ENCODE peak calls at places on chromosomes 13 and 19, in nine cellular contexts. One of them, this sample, is unnamed.

GRCh38 chr19:52896431-52897148 is 845 bp downstream of the ZNF320 start:
- DNase-seq in WTC11: peak
- DNase-seq in NCI-H774: peak
- DNase-seq in EH: peak
- DNase-seq in NT2/D1: no peak
- DNase-seq in stimulated activated CD4-positive, alpha-beta T cell treated with anti-CD3 and anti-CD28 coated beads, TNF-alpha, amount 100 ng/mL, for 48 hours: no peak
- DNase-seq in cardiac muscle cell: peak
- DNase-seq in activated CD8-positive, alpha-beta memory T cell treated with anti-CD3 and anti-CD28 coated beads, Interleukin-2, amount 50 U/mL, for 4 hours: no peak
- DNase-seq in NCI-H2081: peak
- DNase-seq in this sample: peak

GRCh38 chr13:61797397-61797796 is 381.7 kb upstream of the PCDH20 start:
- DNase-seq in WTC11: no peak
- DNase-seq in NCI-H774: no peak
- DNase-seq in EH: no peak
- DNase-seq in NT2/D1: no peak
- DNase-seq in stimulated activated CD4-positive, alpha-beta T cell treated with anti-CD3 and anti-CD28 coated beads, TNF-alpha, amount 100 ng/mL, for 48 hours: no peak
- DNase-seq in cardiac muscle cell: no peak
- DNase-seq in activated CD8-positive, alpha-beta memory T cell treated with anti-CD3 and anti-CD28 coated beads, Interleukin-2, amount 50 U/mL, for 4 hours: no peak
- DNase-seq in NCI-H2081: no peak
- DNase-seq in this sample: no peak

GRCh38 chr13:41548870-41549269 is 91.5 kb downstream of the RGCC start:
- DNase-seq in WTC11: no peak
- DNase-seq in NCI-H774: no peak
- DNase-seq in EH: no peak
- DNase-seq in NT2/D1: no peak
- DNase-seq in stimulated activated CD4-positive, alpha-beta T cell treated with anti-CD3 and anti-CD28 coated beads, TNF-alpha, amount 100 ng/mL, for 48 hours: no peak
- DNase-seq in cardiac muscle cell: no peak
- DNase-seq in activated CD8-positive, alpha-beta memory T cell treated with anti-CD3 and anti-CD28 coated beads, Interleukin-2, amount 50 U/mL, for 4 hours: no peak
- DNase-seq in NCI-H2081: no peak
- DNase-seq in this sample: no peak

GRCh38 chr13:39148513-39148961 is 110.3 kb downstream of the NHLRC3 start:
- DNase-seq in WTC11: no peak
- DNase-seq in NCI-H774: peak
- DNase-seq in EH: peak
- DNase-seq in NT2/D1: no peak
- DNase-seq in stimulated activated CD4-positive, alpha-beta T cell treated with anti-CD3 and anti-CD28 coated beads, TNF-alpha, amount 100 ng/mL, for 48 hours: peak
- DNase-seq in cardiac muscle cell: peak
- DNase-seq in activated CD8-positive, alpha-beta memory T cell treated with anti-CD3 and anti-CD28 coated beads, Interleukin-2, amount 50 U/mL, for 4 hours: no peak
- DNase-seq in NCI-H2081: peak
- DNase-seq in this sample: peak

GRCh38 chr13:37587236-37587635 is 11.3 kb downstream of the POSTN start:
- DNase-seq in WTC11: no peak
- DNase-seq in NCI-H774: no peak
- DNase-seq in EH: no peak
- DNase-seq in NT2/D1: no peak
- DNase-seq in stimulated activated CD4-positive, alpha-beta T cell treated with anti-CD3 and anti-CD28 coated beads, TNF-alpha, amount 100 ng/mL, for 48 hours: no peak
- DNase-seq in cardiac muscle cell: peak
- DNase-seq in activated CD8-positive, alpha-beta memory T cell treated with anti-CD3 and anti-CD28 coated beads, Interleukin-2, amount 50 U/mL, for 4 hours: no peak
- DNase-seq in NCI-H2081: no peak
- DNase-seq in this sample: no peak

GRCh38 chr19:5507056-5507624 is 51.9 kb downstream of the ZNRF4 start:
- DNase-seq in WTC11: no peak
- DNase-seq in NCI-H774: no peak
- DNase-seq in EH: no peak
- DNase-seq in NT2/D1: no peak
- DNase-seq in stimulated activated CD4-positive, alpha-beta T cell treated with anti-CD3 and anti-CD28 coated beads, TNF-alpha, amount 100 ng/mL, for 48 hours: no peak
- DNase-seq in cardiac muscle cell: no peak
- DNase-seq in activated CD8-positive, alpha-beta memory T cell treated with anti-CD3 and anti-CD28 coated beads, Interleukin-2, amount 50 U/mL, for 4 hours: no peak
- DNase-seq in NCI-H2081: no peak
- DNase-seq in this sample: no peak

GRCh38 chr19:6394831-6395230 is 1.9 kb upstream of the GTF2F1 start:
- DNase-seq in WTC11: no peak
- DNase-seq in NCI-H774: no peak
- DNase-seq in EH: no peak
- DNase-seq in NT2/D1: no peak
- DNase-seq in stimulated activated CD4-positive, alpha-beta T cell treated with anti-CD3 and anti-CD28 coated beads, TNF-alpha, amount 100 ng/mL, for 48 hours: no peak
- DNase-seq in cardiac muscle cell: no peak
- DNase-seq in activated CD8-positive, alpha-beta memory T cell treated with anti-CD3 and anti-CD28 coated beads, Interleukin-2, amount 50 U/mL, for 4 hours: no peak
- DNase-seq in NCI-H2081: no peak
- DNase-seq in this sample: no peak

GRCh38 chr13:111512707-111513106 is 192.3 kb downstream of the TEX29 start:
- DNase-seq in WTC11: no peak
- DNase-seq in NCI-H774: no peak
- DNase-seq in EH: no peak
- DNase-seq in NT2/D1: no peak
- DNase-seq in stimulated activated CD4-positive, alpha-beta T cell treated with anti-CD3 and anti-CD28 coated beads, TNF-alpha, amount 100 ng/mL, for 48 hours: no peak
- DNase-seq in cardiac muscle cell: no peak
- DNase-seq in activated CD8-positive, alpha-beta memory T cell treated with anti-CD3 and anti-CD28 coated beads, Interleukin-2, amount 50 U/mL, for 4 hours: no peak
- DNase-seq in NCI-H2081: no peak
- DNase-seq in this sample: no peak

GRCh38 chr19:48501446-48501960 is 10.1 kb downstream of the LMTK3 start:
- DNase-seq in WTC11: peak
- DNase-seq in NCI-H774: peak
- DNase-seq in EH: no peak
- DNase-seq in NT2/D1: peak
- DNase-seq in stimulated activated CD4-positive, alpha-beta T cell treated with anti-CD3 and anti-CD28 coated beads, TNF-alpha, amount 100 ng/mL, for 48 hours: peak
- DNase-seq in cardiac muscle cell: no peak
- DNase-seq in activated CD8-positive, alpha-beta memory T cell treated with anti-CD3 and anti-CD28 coated beads, Interleukin-2, amount 50 U/mL, for 4 hours: no peak
- DNase-seq in NCI-H2081: peak
- DNase-seq in this sample: no peak

GRCh38 chr19:17829855-17830566 is 8.7 kb upstream of the INSL3 start:
- DNase-seq in WTC11: peak
- DNase-seq in NCI-H774: peak
- DNase-seq in EH: peak
- DNase-seq in NT2/D1: peak
- DNase-seq in stimulated activated CD4-positive, alpha-beta T cell treated with anti-CD3 and anti-CD28 coated beads, TNF-alpha, amount 100 ng/mL, for 48 hours: no peak
- DNase-seq in cardiac muscle cell: peak
- DNase-seq in activated CD8-positive, alpha-beta memory T cell treated with anti-CD3 and anti-CD28 coated beads, Interleukin-2, amount 50 U/mL, for 4 hours: no peak
- DNase-seq in NCI-H2081: peak
- DNase-seq in this sample: peak

GRCh38 chr13:71316964-71317363 is 550.0 kb downstream of the DACH1 start:
- DNase-seq in WTC11: no peak
- DNase-seq in NCI-H774: peak
- DNase-seq in EH: no peak
- DNase-seq in NT2/D1: no peak
- DNase-seq in stimulated activated CD4-positive, alpha-beta T cell treated with anti-CD3 and anti-CD28 coated beads, TNF-alpha, amount 100 ng/mL, for 48 hours: no peak
- DNase-seq in cardiac muscle cell: no peak
- DNase-seq in activated CD8-positive, alpha-beta memory T cell treated with anti-CD3 and anti-CD28 coated beads, Interleukin-2, amount 50 U/mL, for 4 hours: no peak
- DNase-seq in NCI-H2081: peak
- DNase-seq in this sample: no peak

GRCh38 chr13:32255744-32256120 is 59.4 kb downstream of the ZAR1L start:
- DNase-seq in WTC11: no peak
- DNase-seq in NCI-H774: no peak
- DNase-seq in EH: no peak
- DNase-seq in NT2/D1: no peak
- DNase-seq in stimulated activated CD4-positive, alpha-beta T cell treated with anti-CD3 and anti-CD28 coated beads, TNF-alpha, amount 100 ng/mL, for 48 hours: no peak
- DNase-seq in cardiac muscle cell: peak
- DNase-seq in activated CD8-positive, alpha-beta memory T cell treated with anti-CD3 and anti-CD28 coated beads, Interleukin-2, amount 50 U/mL, for 4 hours: no peak
- DNase-seq in NCI-H2081: peak
- DNase-seq in this sample: no peak

GRCh38 chr19:47780215-47780551 is 1.7 kb downstream of the SELENOW start:
- DNase-seq in WTC11: no peak
- DNase-seq in NCI-H774: no peak
- DNase-seq in EH: no peak
- DNase-seq in NT2/D1: no peak
- DNase-seq in stimulated activated CD4-positive, alpha-beta T cell treated with anti-CD3 and anti-CD28 coated beads, TNF-alpha, amount 100 ng/mL, for 48 hours: no peak
- DNase-seq in cardiac muscle cell: no peak
- DNase-seq in activated CD8-positive, alpha-beta memory T cell treated with anti-CD3 and anti-CD28 coated beads, Interleukin-2, amount 50 U/mL, for 4 hours: no peak
- DNase-seq in NCI-H2081: no peak
- DNase-seq in this sample: no peak

GRCh38 chr19:36547001-36547732 is 19.1 kb upstream of the ZNF260 start:
- DNase-seq in WTC11: no peak
- DNase-seq in NCI-H774: no peak
- DNase-seq in EH: peak
- DNase-seq in NT2/D1: no peak
- DNase-seq in stimulated activated CD4-positive, alpha-beta T cell treated with anti-CD3 and anti-CD28 coated beads, TNF-alpha, amount 100 ng/mL, for 48 hours: no peak
- DNase-seq in cardiac muscle cell: peak
- DNase-seq in activated CD8-positive, alpha-beta memory T cell treated with anti-CD3 and anti-CD28 coated beads, Interleukin-2, amount 50 U/mL, for 4 hours: no peak
- DNase-seq in NCI-H2081: no peak
- DNase-seq in this sample: peak

GRCh38 chr19:5149930-5150329 is 181.0 kb downstream of the KDM4B start:
- DNase-seq in WTC11: no peak
- DNase-seq in NCI-H774: no peak
- DNase-seq in EH: no peak
- DNase-seq in NT2/D1: no peak
- DNase-seq in stimulated activated CD4-positive, alpha-beta T cell treated with anti-CD3 and anti-CD28 coated beads, TNF-alpha, amount 100 ng/mL, for 48 hours: no peak
- DNase-seq in cardiac muscle cell: no peak
- DNase-seq in activated CD8-positive, alpha-beta memory T cell treated with anti-CD3 and anti-CD28 coated beads, Interleukin-2, amount 50 U/mL, for 4 hours: no peak
- DNase-seq in NCI-H2081: no peak
- DNase-seq in this sample: no peak

GRCh38 chr13:95833713-95834112 is 156.8 kb downstream of the DNAJC3 start:
- DNase-seq in WTC11: no peak
- DNase-seq in NCI-H774: no peak
- DNase-seq in EH: peak
- DNase-seq in NT2/D1: no peak
- DNase-seq in stimulated activated CD4-positive, alpha-beta T cell treated with anti-CD3 and anti-CD28 coated beads, TNF-alpha, amount 100 ng/mL, for 48 hours: no peak
- DNase-seq in cardiac muscle cell: peak
- DNase-seq in activated CD8-positive, alpha-beta memory T cell treated with anti-CD3 and anti-CD28 coated beads, Interleukin-2, amount 50 U/mL, for 4 hours: no peak
- DNase-seq in NCI-H2081: no peak
- DNase-seq in this sample: peak

GRCh38 chr19:7679017-7679720 is 1.5 kb upstream of the TRAPPC5 start:
- DNase-seq in WTC11: no peak
- DNase-seq in NCI-H774: no peak
- DNase-seq in EH: peak
- DNase-seq in NT2/D1: no peak
- DNase-seq in stimulated activated CD4-positive, alpha-beta T cell treated with anti-CD3 and anti-CD28 coated beads, TNF-alpha, amount 100 ng/mL, for 48 hours: peak
- DNase-seq in cardiac muscle cell: no peak
- DNase-seq in activated CD8-positive, alpha-beta memory T cell treated with anti-CD3 and anti-CD28 coated beads, Interleukin-2, amount 50 U/mL, for 4 hours: peak
- DNase-seq in NCI-H2081: peak
- DNase-seq in this sample: no peak

GRCh38 chr19:48419158-48419920 is 25.9 kb downstream of the GRIN2D start:
- DNase-seq in WTC11: peak
- DNase-seq in NCI-H774: no peak
- DNase-seq in EH: peak
- DNase-seq in NT2/D1: no peak
- DNase-seq in stimulated activated CD4-positive, alpha-beta T cell treated with anti-CD3 and anti-CD28 coated beads, TNF-alpha, amount 100 ng/mL, for 48 hours: peak
- DNase-seq in cardiac muscle cell: peak
- DNase-seq in activated CD8-positive, alpha-beta memory T cell treated with anti-CD3 and anti-CD28 coated beads, Interleukin-2, amount 50 U/mL, for 4 hours: peak
- DNase-seq in NCI-H2081: peak
- DNase-seq in this sample: no peak

GRCh38 chr19:49836176-49837008 is 14.6 kb upstream of the PTOV1 start:
- DNase-seq in WTC11: no peak
- DNase-seq in NCI-H774: no peak
- DNase-seq in EH: no peak
- DNase-seq in NT2/D1: no peak
- DNase-seq in stimulated activated CD4-positive, alpha-beta T cell treated with anti-CD3 and anti-CD28 coated beads, TNF-alpha, amount 100 ng/mL, for 48 hours: no peak
- DNase-seq in cardiac muscle cell: no peak
- DNase-seq in activated CD8-positive, alpha-beta memory T cell treated with anti-CD3 and anti-CD28 coated beads, Interleukin-2, amount 50 U/mL, for 4 hours: no peak
- DNase-seq in NCI-H2081: no peak
- DNase-seq in this sample: no peak

GRCh38 chr13:21046203-21046602 is 15.2 kb downstream of the LATS2 start:
- DNase-seq in WTC11: no peak
- DNase-seq in NCI-H774: no peak
- DNase-seq in EH: peak
- DNase-seq in NT2/D1: no peak
- DNase-seq in stimulated activated CD4-positive, alpha-beta T cell treated with anti-CD3 and anti-CD28 coated beads, TNF-alpha, amount 100 ng/mL, for 48 hours: no peak
- DNase-seq in cardiac muscle cell: no peak
- DNase-seq in activated CD8-positive, alpha-beta memory T cell treated with anti-CD3 and anti-CD28 coated beads, Interleukin-2, amount 50 U/mL, for 4 hours: no peak
- DNase-seq in NCI-H2081: no peak
- DNase-seq in this sample: no peak

GRCh38 chr19:44304659-44305193 is at the start of gene ZNF235:
- DNase-seq in WTC11: peak
- DNase-seq in NCI-H774: peak
- DNase-seq in EH: peak
- DNase-seq in NT2/D1: peak
- DNase-seq in stimulated activated CD4-positive, alpha-beta T cell treated with anti-CD3 and anti-CD28 coated beads, TNF-alpha, amount 100 ng/mL, for 48 hours: peak
- DNase-seq in cardiac muscle cell: peak
- DNase-seq in activated CD8-positive, alpha-beta memory T cell treated with anti-CD3 and anti-CD28 coated beads, Interleukin-2, amount 50 U/mL, for 4 hours: peak
- DNase-seq in NCI-H2081: peak
- DNase-seq in this sample: peak

GRCh38 chr13:49439609-49440008 is 4.3 kb downstream of the CAB39L start:
- DNase-seq in WTC11: no peak
- DNase-seq in NCI-H774: no peak
- DNase-seq in EH: no peak
- DNase-seq in NT2/D1: no peak
- DNase-seq in stimulated activated CD4-positive, alpha-beta T cell treated with anti-CD3 and anti-CD28 coated beads, TNF-alpha, amount 100 ng/mL, for 48 hours: no peak
- DNase-seq in cardiac muscle cell: no peak
- DNase-seq in activated CD8-positive, alpha-beta memory T cell treated with anti-CD3 and anti-CD28 coated beads, Interleukin-2, amount 50 U/mL, for 4 hours: no peak
- DNase-seq in NCI-H2081: no peak
- DNase-seq in this sample: no peak

GRCh38 chr13:84607614-84608013 is 725.3 kb upstream of the SLITRK1 start:
- DNase-seq in WTC11: no peak
- DNase-seq in NCI-H774: no peak
- DNase-seq in EH: peak
- DNase-seq in NT2/D1: no peak
- DNase-seq in stimulated activated CD4-positive, alpha-beta T cell treated with anti-CD3 and anti-CD28 coated beads, TNF-alpha, amount 100 ng/mL, for 48 hours: no peak
- DNase-seq in cardiac muscle cell: peak
- DNase-seq in activated CD8-positive, alpha-beta memory T cell treated with anti-CD3 and anti-CD28 coated beads, Interleukin-2, amount 50 U/mL, for 4 hours: no peak
- DNase-seq in NCI-H2081: no peak
- DNase-seq in this sample: peak

GRCh38 chr13:26656919-26657318 is 99.4 kb downstream of the WASF3 start:
- DNase-seq in WTC11: no peak
- DNase-seq in NCI-H774: no peak
- DNase-seq in EH: peak
- DNase-seq in NT2/D1: no peak
- DNase-seq in stimulated activated CD4-positive, alpha-beta T cell treated with anti-CD3 and anti-CD28 coated beads, TNF-alpha, amount 100 ng/mL, for 48 hours: no peak
- DNase-seq in cardiac muscle cell: peak
- DNase-seq in activated CD8-positive, alpha-beta memory T cell treated with anti-CD3 and anti-CD28 coated beads, Interleukin-2, amount 50 U/mL, for 4 hours: no peak
- DNase-seq in NCI-H2081: no peak
- DNase-seq in this sample: peak

GRCh38 chr19:35911790-35912189 is 3.7 kb upstream of the TYROBP start:
- DNase-seq in WTC11: no peak
- DNase-seq in NCI-H774: no peak
- DNase-seq in EH: no peak
- DNase-seq in NT2/D1: no peak
- DNase-seq in stimulated activated CD4-positive, alpha-beta T cell treated with anti-CD3 and anti-CD28 coated beads, TNF-alpha, amount 100 ng/mL, for 48 hours: no peak
- DNase-seq in cardiac muscle cell: no peak
- DNase-seq in activated CD8-positive, alpha-beta memory T cell treated with anti-CD3 and anti-CD28 coated beads, Interleukin-2, amount 50 U/mL, for 4 hours: no peak
- DNase-seq in NCI-H2081: no peak
- DNase-seq in this sample: no peak

This sample was measured in fibroblast of the aortic adventitia.